ENCODE peak calls at places on chromosomes 2 and 18, in seven cellular contexts. O is GDM1, P is small intestine, W is HT-29, T is germinal center, N is heart left ventricle, Q is GM23338. S is an unnamed sample.

GRCh38 chr2:236828820-236829219 is 256.9 kb upstream of the COPS8 start:
- DNase-seq in O (no peak), P (peak; percentile 61), W (no peak), T (no peak), N (no peak), Q (no peak), S (no peak)

GRCh38 chr2:172884336-172884735 is 148.7 kb downstream of the RAPGEF4 start:
- DNase-seq in O (no peak), P (no peak), W (no peak), T (no peak), N (no peak), Q (no peak), S (no peak)

GRCh38 chr2:231321556-231322334 is 73.8 kb upstream of the B3GNT7 start:
- DNase-seq in O (peak; percentile 73), P (no peak), W (no peak), T (peak; percentile 75), N (peak; percentile 72), Q (no peak), S (no peak)

GRCh38 chr2:239146741-239147181 is 254.1 kb downstream of the HDAC4 start:
- DNase-seq in O (no peak), P (no peak), W (no peak), T (no peak), N (no peak), Q (no peak), S (no peak)

GRCh38 chr2:240648155-240648649 is 22.9 kb downstream of the GPR35 start:
- DNase-seq in O (no peak), P (no peak), W (no peak), T (no peak), N (no peak), Q (no peak), S (no peak)

GRCh38 chr18:62460851-62461300 is 61.9 kb upstream of the ZCCHC2 start:
- DNase-seq in O (no peak), P (peak; percentile 37), W (no peak), T (no peak), N (peak; percentile 51), Q (no peak), S (no peak)

GRCh38 chr2:192090878-192091277 is 103.9 kb downstream of the TMEFF2 start:
- DNase-seq in O (no peak), P (no peak), W (no peak), T (no peak), N (no peak), Q (peak; percentile 21), S (no peak)

GRCh38 chr2:118670281-118670680 is 177.2 kb downstream of the EN1 start:
- DNase-seq in O (no peak), P (no peak), W (no peak), T (no peak), N (no peak), Q (no peak), S (no peak)

GRCh38 chr2:17590342-17590911 is 49.9 kb downstream of the VSNL1 start:
- DNase-seq in O (no peak), P (no peak), W (no peak), T (no peak), N (no peak), Q (peak; percentile 46), S (no peak)

GRCh38 chr2:126657146-126657635 is 1.2 kb downstream of the GYPC start:
- DNase-seq in O (peak; percentile 43), P (peak; percentile 14), W (no peak), T (no peak), N (peak; percentile 76), Q (peak; percentile 31), S (no peak)

GRCh38 chr2:12047761-12048160 is 301.3 kb downstream of the LPIN1 start:
- DNase-seq in O (no peak), P (no peak), W (no peak), T (no peak), N (no peak), Q (no peak), S (no peak)

GRCh38 chr2:166042356-166042755 is 85.5 kb downstream of the SCN1A start:
- DNase-seq in O (no peak), P (no peak), W (no peak), T (no peak), N (no peak), Q (no peak), S (no peak)

GRCh38 chr18:24741961-24742738 is 281.7 kb downstream of the HRH4 start:
- DNase-seq in O (no peak), P (no peak), W (no peak), T (no peak), N (no peak), Q (no peak), S (no peak)

GRCh38 chr2:73418343-73418742 is 32.7 kb downstream of the ALMS1 start:
- DNase-seq in O (no peak), P (no peak), W (no peak), T (no peak), N (peak; percentile 79), Q (peak; percentile 2), S (no peak)

GRCh38 chr2:113910110-113910717 is 20.3 kb downstream of the ACTR3 start:
- DNase-seq in O (no peak), P (peak; percentile 35), W (no peak), T (no peak), N (no peak), Q (no peak), S (no peak)

GRCh38 chr18:22666411-22666940 is 248.8 kb upstream of the CTAGE1 start:
- DNase-seq in O (no peak), P (peak; percentile 91), W (no peak), T (no peak), N (no peak), Q (no peak), S (no peak)

GRCh38 chr18:56563568-56563967 is 74.8 kb downstream of the TXNL1 start:
- DNase-seq in O (no peak), P (no peak), W (peak; percentile 3), T (no peak), N (no peak), Q (peak; percentile 94), S (peak; percentile 65)

GRCh38 chr2:113200236-113200635 is 26.5 kb downstream of the PSD4 start:
- DNase-seq in O (no peak), P (no peak), W (no peak), T (no peak), N (no peak), Q (peak; percentile 56), S (peak; percentile 53)

GRCh38 chr2:15354596-15355359 is 206.4 kb downstream of the NBAS start:
- DNase-seq in O (no peak), P (no peak), W (no peak), T (no peak), N (no peak), Q (no peak), S (no peak)

GRCh38 chr2:15269043-15269442 is 292.1 kb downstream of the NBAS start:
- DNase-seq in O (no peak), P (no peak), W (no peak), T (no peak), N (no peak), Q (no peak), S (no peak)

GRCh38 chr2:191486584-191487320 is 191.2 kb upstream of the NABP1 start:
- DNase-seq in O (no peak), P (peak; percentile 66), W (peak; percentile 59), T (no peak), N (no peak), Q (no peak), S (no peak)

GRCh38 chr2:238155761-238156694 is 2.7 kb upstream of the ERFE start:
- DNase-seq in O (no peak), P (no peak), W (no peak), T (no peak), N (peak; percentile 13), Q (no peak), S (no peak)

GRCh38 chr2:46876741-46877384 is 38.7 kb downstream of the MCFD2 start:
- DNase-seq in O (peak; percentile 18), P (peak; percentile 84), W (peak; percentile 87), T (no peak), N (peak; percentile 65), Q (peak; percentile 67), S (peak; percentile 40)

GRCh38 chr2:71463342-71463654 is 9.9 kb downstream of the DYSF start:
- DNase-seq in O (no peak), P (no peak), W (no peak), T (no peak), N (no peak), Q (no peak), S (no peak)

GRCh38 chr2:8578335-8579244 is 103.3 kb upstream of the ID2 start:
- DNase-seq in O (no peak), P (no peak), W (no peak), T (peak; percentile 77), N (no peak), Q (no peak), S (no peak)

GRCh38 chr18:46939337-46939963 is 22.0 kb downstream of the KATNAL2 start:
- DNase-seq in O (no peak), P (no peak), W (no peak), T (no peak), N (no peak), Q (peak; percentile 10), S (no peak)

GRCh38 chr18:73597832-73598615 is 549.6 kb downstream of the FBXO15 start:
- DNase-seq in O (no peak), P (no peak), W (no peak), T (no peak), N (no peak), Q (peak; percentile 33), S (no peak)

GRCh38 chr18:48749768-48750167 is 201.0 kb downstream of the SMAD7 start:
- DNase-seq in O (no peak), P (no peak), W (no peak), T (no peak), N (peak; percentile 85), Q (no peak), S (no peak)

GRCh38 chr18:33097126-33097525 is 324.3 kb upstream of the KLHL14 start:
- DNase-seq in O (no peak), P (no peak), W (no peak), T (no peak), N (no peak), Q (no peak), S (no peak)

GRCh38 chr2:69278366-69278765 is 108.7 kb downstream of the GFPT1 start:
- DNase-seq in O (no peak), P (no peak), W (no peak), T (no peak), N (no peak), Q (no peak), S (no peak)

GRCh38 chr18:53566622-53567021 is 657.8 kb downstream of the MBD2 start:
- DNase-seq in O (no peak), P (no peak), W (no peak), T (no peak), N (no peak), Q (peak; percentile 44), S (no peak)

GRCh38 chr2:2846379-2847130 is 515.5 kb upstream of the MYT1L start:
- DNase-seq in O (no peak), P (peak; percentile 27), W (peak; percentile 78), T (no peak), N (peak; percentile 84), Q (no peak), S (no peak)

GRCh38 chr2:158775273-158776027 is 19.7 kb upstream of the DAPL1 start:
- DNase-seq in O (no peak), P (peak; percentile 54), W (no peak), T (no peak), N (no peak), Q (no peak), S (no peak)

GRCh38 chr2:217684431-217685254 is 318.2 kb downstream of the TNS1 start:
- DNase-seq in O (no peak), P (no peak), W (no peak), T (no peak), N (no peak), Q (no peak), S (no peak)

GRCh38 chr2:54903736-54904554 is 146.3 kb downstream of the RTN4 start:
- DNase-seq in O (peak; percentile 64), P (peak; percentile 94), W (peak; percentile 88), T (no peak), N (no peak), Q (no peak), S (no peak)

GRCh38 chr2:10260130-10260529 is 42.6 kb upstream of the HPCAL1 start:
- DNase-seq in O (no peak), P (peak; percentile 96), W (no peak), T (no peak), N (no peak), Q (no peak), S (no peak)